ENCODE peak calls at places on chromosomes 7 and 10, in seven cellular contexts. L is HFFc6; B is CD8-positive, alpha-beta T cell; N is spleen; R is fibroblast of the aortic adventitia; O is fibroblast of mammary gland; I is sigmoid colon. D is an unnamed sample.

GRCh38 chr7:55178863-55179773 is 160.3 kb downstream of the EGFR start:
- DNase-seq in R (no peak), O (no peak), I (no peak), B (no peak), N (no peak), L (no peak), D (no peak)

GRCh38 chr10:30591249-30591670 is 38.3 kb downstream of the LYZL2 start:
- DNase-seq in R (peak), O (peak), L (peak), I (no peak), B (peak), N (no peak), D (no peak)

GRCh38 chr7:44147026-44147881 is 6.1 kb upstream of the MYL7 start:
- DNase-seq in I (peak), N (no peak), B (no peak), O (no peak), L (no peak), R (no peak), D (peak)

GRCh38 chr10:47012214-47012613 is 101.0 kb downstream of the PTPN20 start:
- DNase-seq in R (no peak), N (no peak), B (no peak), O (no peak), I (no peak), L (no peak), D (no peak)

GRCh38 chr7:1454471-1455065 is 4.7 kb downstream of the MICALL2 start:
- DNase-seq in R (no peak), N (no peak), O (no peak), B (no peak), L (no peak), I (no peak), D (no peak)

GRCh38 chr10:73998623-73999622 is 1.0 kb downstream of the VCL start:
- DNase-seq in R (peak), N (peak), I (peak), L (peak), O (peak), B (peak), D (no peak)

GRCh38 chr10:119525116-119525515 is 17.4 kb downstream of the RGS10 start:
- DNase-seq in O (no peak), N (no peak), B (no peak), L (no peak), R (no peak), I (peak), D (no peak)

GRCh38 chr7:148941598-148942280 is 57.6 kb upstream of the EZH2 start:
- DNase-seq in L (peak), R (peak), N (peak), I (peak), O (peak), B (peak), D (no peak)

GRCh38 chr10:66322777-66323176 is 603.1 kb upstream of the LRRTM3 start:
- DNase-seq in B (no peak), I (no peak), L (no peak), O (no peak), R (no peak), N (no peak), D (no peak)

GRCh38 chr10:110783509-110784103 is 88.1 kb upstream of the PDCD4 start:
- DNase-seq in R (peak), L (no peak), O (peak), I (no peak), N (no peak), B (peak), D (no peak)

GRCh38 chr10:126013489-126014281 is 117.3 kb downstream of the FANK1 start:
- DNase-seq in B (peak), L (peak), R (peak), I (no peak), O (peak), N (no peak), D (no peak)

GRCh38 chr7:50266893-50267386 is 37.6 kb upstream of the IKZF1 start:
- DNase-seq in B (peak), I (no peak), N (peak), O (no peak), L (no peak), R (no peak), D (no peak)

GRCh38 chr7:24701232-24701898 is 55.9 kb downstream of the GSDME start:
- DNase-seq in N (peak), O (peak), I (no peak), R (peak), B (no peak), L (peak), D (no peak)

GRCh38 chr10:11430421-11431275 is 180.8 kb downstream of the USP6NL start:
- DNase-seq in I (no peak), L (no peak), B (no peak), N (no peak), O (no peak), R (no peak), D (no peak)

GRCh38 chr10:131142446-131143380 is 168.8 kb downstream of the TCERG1L start:
- DNase-seq in R (no peak), L (no peak), B (no peak), N (peak), I (no peak), O (no peak), D (no peak)

GRCh38 chr7:155167706-155168365 is 97.7 kb downstream of the HTR5A start:
- DNase-seq in O (no peak), R (no peak), N (no peak), B (no peak), L (no peak), I (no peak), D (no peak)

GRCh38 chr7:44867073-44867990 is 18.0 kb downstream of the PURB start:
- DNase-seq in O (peak), L (peak), B (no peak), R (peak), I (peak), N (no peak), D (no peak)

GRCh38 chr7:2517678-2518077 is 1.9 kb upstream of the LFNG start:
- DNase-seq in O (peak), R (peak), L (no peak), N (no peak), B (no peak), I (no peak), D (no peak)

GRCh38 chr10:48535416-48536225 is 69.3 kb downstream of the ARHGAP22 start:
- DNase-seq in L (no peak), R (no peak), N (peak), I (no peak), B (no peak), O (no peak), D (no peak)
- TF ChIP-seq CTCF in L (peak), R (peak), N (no peak), I (no peak), B (no peak), O (peak), D (no peak)

GRCh38 chr7:141495057-141495456 is 56.2 kb upstream of the AGK start:
- DNase-seq in L (no peak), R (no peak), B (no peak), O (no peak), N (no peak), I (no peak), D (no peak)
- TF ChIP-seq CTCF in L (no peak), R (no peak), B (no peak), O (no peak), N (no peak), I (no peak), D (no peak)

GRCh38 chr10:62851449-62851848 is 35.3 kb upstream of the EGR2 start:
- DNase-seq in O (peak), L (no peak), N (no peak), R (peak), I (no peak), B (no peak), D (no peak)
- TF ChIP-seq CTCF in O (peak), L (peak), N (no peak), R (no peak), I (no peak), B (peak), D (no peak)

GRCh38 chr7:65749518-65749917 is 123.4 kb upstream of the VKORC1L1 start:
- DNase-seq in R (no peak), I (peak), B (no peak), N (no peak), O (no peak), L (no peak), D (no peak)
- TF ChIP-seq CTCF in R (no peak), I (no peak), B (no peak), N (no peak), O (no peak), L (no peak), D (no peak)

GRCh38 chr7:114310344-114311118 is 104.1 kb upstream of the FOXP2 start:
- DNase-seq in I (no peak), L (no peak), N (no peak), B (no peak), O (peak), R (peak), D (no peak)
- TF ChIP-seq CTCF in I (no peak), L (no peak), N (no peak), B (no peak), O (no peak), R (no peak), D (no peak)

DNA sequence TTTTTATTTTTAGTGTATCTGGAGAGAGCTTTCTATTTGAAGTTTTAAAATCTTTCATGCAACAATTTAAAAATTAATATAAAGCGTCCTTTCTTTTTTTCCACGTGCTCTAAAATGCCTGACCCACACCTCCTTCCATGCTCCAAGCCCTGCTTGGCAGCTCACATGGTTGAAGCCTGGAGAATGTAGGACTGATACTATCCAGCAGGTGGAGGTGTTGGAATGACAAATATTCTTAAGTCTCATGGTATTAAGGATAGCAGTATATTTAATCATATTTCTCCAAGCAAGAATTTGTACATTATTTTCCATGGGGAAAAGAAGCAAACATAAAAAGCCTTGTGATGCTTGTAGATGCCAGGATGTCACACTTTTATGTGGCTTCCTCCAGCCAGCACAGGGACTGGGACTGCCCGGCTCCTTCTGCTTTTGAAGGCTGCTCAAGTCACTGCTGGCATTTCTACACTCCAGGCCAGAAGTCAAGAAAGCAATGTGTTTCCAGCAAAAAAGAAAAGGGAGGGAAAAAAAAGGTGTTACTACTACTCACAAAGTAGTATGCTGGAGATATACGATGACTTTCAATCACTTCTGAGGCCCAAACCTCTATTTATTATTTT is 49.7 kb downstream of the BZW2 start:
- DNase-seq in R (peak), N (no peak), B (no peak), I (no peak), O (peak), L (peak), D (no peak)
- TF ChIP-seq CTCF in R (peak), N (peak), B (peak), I (no peak), O (peak), L (peak), D (no peak)

GRCh38 chr7:150806863-150807262 is 6.3 kb downstream of the TMEM176A start:
- DNase-seq in R (no peak), O (no peak), B (no peak), I (no peak), N (no peak), L (no peak), D (no peak)
- TF ChIP-seq CTCF in R (no peak), O (peak), B (no peak), I (no peak), N (no peak), L (no peak), D (no peak)

GRCh38 chr7:158648168-158648567 is 56.4 kb downstream of the NCAPG2 start:
- DNase-seq in R (no peak), B (no peak), O (no peak), I (no peak), L (no peak), N (no peak), D (no peak)

GRCh38 chr7:158646766-158647474 is 57.7 kb downstream of the NCAPG2 start:
- DNase-seq in L (no peak), B (no peak), O (no peak), I (no peak), N (no peak), R (no peak), D (no peak)

GRCh38 chr7:158645842-158646241 is 58.2 kb upstream of the PTPRN2 start:
- DNase-seq in N (no peak), B (no peak), R (no peak), I (no peak), L (no peak), O (peak), D (no peak)

GRCh38 chr7:158648787-158649186 is 55.8 kb downstream of the NCAPG2 start:
- DNase-seq in L (peak), N (no peak), I (no peak), B (no peak), R (peak), O (peak), D (no peak)

GRCh38 chr7:158647475-158647792 is 57.2 kb downstream of the NCAPG2 start:
- DNase-seq in B (no peak), L (no peak), I (no peak), O (no peak), N (no peak), R (no peak), D (no peak)
- TF ChIP-seq CTCF in B (no peak), L (peak), I (no peak), O (no peak), N (no peak), R (no peak), D (no peak)